ENCODE peak calls at places on chromosome 4, in six cellular contexts. Z is activated T-helper 1 cell treated with anti-CD3 and anti-CD28 coated beads, Interleukin-2, amount 50 U/mL, for 16 hours; F is CD14-positive monocyte; N is HFFc6; C is ovary; H is activated CD8-positive, alpha-beta T cell treated with anti-CD3 and anti-CD28 coated beads, Interleukin-2, amount 10 ng/mL, durations not matched to agents 7 days and 5 days. M is an unnamed sample.

GRCh38 chr4:15078682-15079642 is 76.7 kb downstream of the CPEB2 start:
- DNase-seq in H (no peak), Z (no peak), F (no peak), N (no peak), C (no peak), M (no peak)

GRCh38 chr4:123055943-123056342 is 133.5 kb upstream of the NUDT6 start:
- DNase-seq in H (no peak), N (peak), F (no peak), C (no peak), Z (no peak), M (no peak)

GRCh38 chr4:2248821-2249261 is 6.9 kb upstream of the HAUS3 start:
- DNase-seq in N (no peak), Z (no peak), F (peak), H (peak), C (no peak), M (no peak)

GRCh38 chr4:144304025-144304424 is 163.5 kb upstream of the GYPA start:
- DNase-seq in Z (no peak), F (no peak), H (no peak), C (no peak), N (no peak), M (no peak)

GRCh38 chr4:170990989-170991589 is 822.1 kb upstream of the GALNTL6 start:
- DNase-seq in F (no peak), C (no peak), Z (no peak), H (no peak), N (no peak), M (no peak)

GRCh38 chr4:110005461-110006056 is 92.9 kb downstream of the EGF start:
- DNase-seq in Z (no peak), H (no peak), N (peak), F (no peak), C (no peak), M (no peak)

GRCh38 chr4:85720736-85721135 is 245.8 kb downstream of the ARHGAP24 start:
- DNase-seq in N (peak), F (no peak), Z (no peak), H (no peak), C (no peak), M (no peak)

GRCh38 chr4:8547108-8547911 is 32.9 kb upstream of the GPR78 start:
- DNase-seq in Z (no peak), H (no peak), C (peak), N (peak), F (no peak), M (no peak)

GRCh38 chr4:23373269-23373668 is 516.6 kb downstream of the PPARGC1A start:
- DNase-seq in F (no peak), Z (no peak), H (no peak), C (no peak), N (no peak), M (no peak)

GRCh38 chr4:151331276-151332042 is 6.1 kb upstream of the SH3D19 start:
- DNase-seq in C (no peak), F (no peak), H (no peak), Z (no peak), N (no peak), M (no peak)

GRCh38 chr4:146243883-146244277 is 29.5 kb downstream of the REELD1 start:
- DNase-seq in H (no peak), Z (no peak), C (no peak), N (no peak), F (no peak), M (no peak)